ENCODE peak calls at places on chromosome 16, in seven cellular contexts. A is T-helper 22 cell; V is stimulated activated CD4-positive, alpha-beta T cell treated with anti-CD3 and anti-CD28 coated beads, Interleukin-1b, Interleukin-23, amount 100 ng/mL, for 24 hours; I is amniotic stem cell; K is heart right ventricle; C is activated T-cell treated with anti-CD3 and anti-CD28 coated beads for 4 hours; D is HEK293T. N is an unnamed sample.

GRCh38 chr16:67939507-67940435 is 3.1 kb upstream of the PSMB10 start:
- DNase-seq in A (no peak), V (no peak), I (no peak), K (no peak), C (peak), D (no peak), N (no peak)

GRCh38 chr16:85936761-85937343 is 37.9 kb downstream of the IRF8 start:
- DNase-seq in A (no peak), V (no peak), I (no peak), K (no peak), C (peak), D (no peak), N (no peak)

GRCh38 chr16:55133654-55134053 is 190.3 kb upstream of the IRX6 start:
- DNase-seq in A (no peak), V (no peak), I (no peak), K (no peak), C (no peak), D (no peak), N (no peak)

GRCh38 chr16:30523768-30524574 is 2.4 kb downstream of the ZNF768 start:
- DNase-seq in A (no peak), V (no peak), I (no peak), K (peak), C (no peak), D (no peak), N (no peak)

GRCh38 chr16:4111748-4112696 is 4.2 kb downstream of the ADCY9 start:
- DNase-seq in A (no peak), V (no peak), I (peak), K (no peak), C (no peak), D (no peak), N (no peak)

GRCh38 chr16:51900221-51900780 is 646.6 kb downstream of the TOX3 start:
- DNase-seq in A (no peak), V (no peak), I (no peak), K (no peak), C (no peak), D (no peak), N (no peak)

GRCh38 chr16:87254271-87254670 is 62.9 kb downstream of the C16orf95 start:
- DNase-seq in A (no peak), V (no peak), I (no peak), K (no peak), C (no peak), D (no peak), N (no peak)

GRCh38 chr16:61246592-61246991 is 789.6 kb downstream of the CDH8 start:
- DNase-seq in A (no peak), V (no peak), I (no peak), K (no peak), C (no peak), D (no peak), N (no peak)

GRCh38 chr16:85488414-85488813 is 124.7 kb upstream of the GSE1 start:
- DNase-seq in A (no peak), V (no peak), I (no peak), K (no peak), C (no peak), D (no peak), N (no peak)

GRCh38 chr16:28475221-28475620 is 3.1 kb upstream of the NPIPB7 start:
- DNase-seq in A (no peak), V (no peak), I (no peak), K (no peak), C (no peak), D (no peak), N (no peak)

GRCh38 chr16:54424043-54424451 is 137.5 kb upstream of the IRX3 start:
- DNase-seq in A (no peak), V (no peak), I (no peak), K (no peak), C (no peak), D (no peak), N (no peak)

GRCh38 chr16:35749253-35750141 is 2290.1 kb downstream of the TP53TG3F start:
- DNase-seq in A (no peak), V (no peak), I (no peak), K (peak), C (no peak), D (no peak), N (no peak)

GRCh38 chr16:76535-77272 is 1.3 kb upstream of the MPG start:
- DNase-seq in A (no peak), V (no peak), I (peak), K (peak), C (no peak), D (no peak), N (no peak)

GRCh38 chr16:11004957-11005610 is 60.7 kb downstream of the CLEC16A start:
- DNase-seq in A (no peak), V (no peak), I (peak), K (no peak), C (no peak), D (no peak), N (no peak)

GRCh38 chr16:72785886-72786285 is 262.0 kb downstream of the ZFHX3 start:
- DNase-seq in A (no peak), V (no peak), I (no peak), K (no peak), C (no peak), D (no peak), N (no peak)

GRCh38 chr16:88605186-88606145 is 32.9 kb upstream of the IL17C start:
- DNase-seq in A (no peak), V (no peak), I (no peak), K (no peak), C (no peak), D (no peak), N (no peak)

GRCh38 chr16:77496934-77497333 is 62.1 kb upstream of the ADAMTS18 start:
- DNase-seq in A (no peak), V (no peak), I (no peak), K (no peak), C (no peak), D (no peak), N (no peak)

GRCh38 chr16:59470556-59470955 is 736.4 kb upstream of the GOT2 start:
- DNase-seq in A (no peak), V (no peak), I (no peak), K (no peak), C (no peak), D (no peak), N (no peak)

GRCh38 chr16:1048442-1049112 is 24.0 kb upstream of the SSTR5 start:
- DNase-seq in A (no peak), V (no peak), I (no peak), K (peak), C (no peak), D (peak), N (peak)

GRCh38 chr16:87189426-87189825 is 127.8 kb downstream of the C16orf95 start:
- DNase-seq in A (no peak), V (no peak), I (no peak), K (no peak), C (no peak), D (no peak), N (no peak)

GRCh38 chr16:66299349-66299748 is 67.1 kb upstream of the CDH5 start:
- DNase-seq in A (no peak), V (no peak), I (no peak), K (no peak), C (no peak), D (no peak), N (no peak)

GRCh38 chr16:67935402-67936123 is 1.1 kb downstream of the PSMB10 start:
- DNase-seq in A (peak), V (peak), I (peak), K (peak), C (peak), D (peak), N (peak)

GRCh38 chr16:87854053-87854906 is 15.0 kb downstream of the SLC7A5 start:
- DNase-seq in A (peak), V (no peak), I (no peak), K (no peak), C (no peak), D (no peak), N (no peak)

GRCh38 chr16:87965417-87965816 is 14.2 kb downstream of the BANP start:
- DNase-seq in A (no peak), V (no peak), I (no peak), K (no peak), C (no peak), D (no peak), N (no peak)

GRCh38 chr16:56763305-56763916 is 33.5 kb downstream of the NUP93 start:
- DNase-seq in A (no peak), V (no peak), I (no peak), K (no peak), C (no peak), D (no peak), N (no peak)

GRCh38 chr16:88289549-88290344 is 93.0 kb upstream of the ZNF469 start:
- DNase-seq in A (no peak), V (no peak), I (no peak), K (no peak), C (no peak), D (no peak), N (no peak)

GRCh38 chr16:77585852-77586251 is 136.5 kb upstream of the NUDT7 start:
- DNase-seq in A (no peak), V (no peak), I (no peak), K (no peak), C (no peak), D (no peak), N (no peak)

GRCh38 chr16:48628359-48628985 is 18.5 kb upstream of the N4BP1 start:
- DNase-seq in A (no peak), V (no peak), I (no peak), K (no peak), C (no peak), D (no peak), N (no peak)

GRCh38 chr16:27080870-27081269 is 14.1 kb downstream of the C16orf82 start:
- DNase-seq in A (no peak), V (no peak), I (no peak), K (no peak), C (no peak), D (peak), N (no peak)

GRCh38 chr16:28110479-28110878 is 47.0 kb upstream of the GSG1L start:
- DNase-seq in A (no peak), V (no peak), I (no peak), K (no peak), C (no peak), D (no peak), N (no peak)

GRCh38 chr16:85354623-85355514 is 242.6 kb upstream of the CIBAR2 start:
- DNase-seq in A (no peak), V (no peak), I (peak), K (no peak), C (no peak), D (no peak), N (no peak)

GRCh38 chr16:67207116-67207856 is 8.4 kb downstream of the ELMO3 start:
- DNase-seq in A (no peak), V (no peak), I (no peak), K (no peak), C (no peak), D (no peak), N (no peak)

GRCh38 chr16:77480671-77481315 is 46.0 kb upstream of the ADAMTS18 start:
- DNase-seq in A (no peak), V (no peak), I (no peak), K (no peak), C (no peak), D (no peak), N (no peak)